ENCODE peak calls at places on chromosome 21, in eight cellular contexts. J, Z, G, P, Y, A, I and W are unnamed samples. For H3K27me3, H3K4me1 and H3K9me3, the result is how much of the 10 kb centered on the place peaks cover.

GRCh38 chr21:25396135-25396711 is 211.1 kb downstream of the MRPL39 start:
- DNase-seq in Y (no peak), P (no peak), G (no peak), J (no peak), A (no peak), I (no peak), Z (no peak), W (no peak)

GRCh38 chr21:30831194-30831765 is 1.7 kb upstream of the KRTAP7-1 start:
- DNase-seq in Z (peak), J (no peak), P (no peak), Y (no peak), A (no peak), I (no peak), G (peak), W (peak)

GRCh38 chr21:16117851-16118592 is 388.2 kb downstream of the USP25 start:
- DNase-seq in I (no peak), A (no peak), Y (no peak), G (no peak), J (no peak), Z (no peak), P (no peak), W (no peak)

GRCh38 chr21:34821717-34822116 is 152.9 kb downstream of the CLIC6 start:
- DNase-seq in G (no peak), P (no peak), Z (no peak), I (no peak), A (no peak), J (no peak), Y (no peak), W (no peak)

GRCh38 chr21:42417533-42417932 is 13.8 kb downstream of the UBASH3A start:
- DNase-seq in P (no peak), I (no peak), Z (no peak), J (no peak), G (no peak), Y (no peak), A (no peak), W (no peak)

GRCh38 chr21:44024895-44025353 is 12.8 kb downstream of the TRAPPC10 start:
- DNase-seq in P (peak), Z (no peak), Y (no peak), I (peak), G (no peak), J (no peak), A (peak), W (no peak)

GRCh38 chr21:20789696-20790095 is 208.5 kb upstream of the NCAM2 start:
- DNase-seq in Z (no peak), J (no peak), P (no peak), I (no peak), Y (no peak), G (no peak), A (no peak), W (no peak)

GRCh38 chr21:43865471-43866181 is 603 bp downstream of the AGPAT3 start:
- DNase-seq in J (peak), I (peak), A (peak), G (peak), P (peak), Y (peak), Z (peak), W (peak)

GRCh38 chr21:31161157-31161556 is 122.9 kb upstream of the KRTAP19-8 start:
- DNase-seq in Z (peak), A (no peak), Y (peak), G (no peak), J (no peak), P (no peak), I (no peak), W (no peak)

GRCh38 chr21:36699026-36699545 is at the start of gene SIM2:
- DNase-seq in P (no peak), J (peak), A (no peak), I (no peak), G (no peak), Y (peak), Z (peak), W (no peak)

GRCh38 chr21:21029159-21029558 is 30.9 kb downstream of the NCAM2 start:
- DNase-seq in A (no peak), G (no peak), J (no peak), P (no peak), Y (no peak), I (no peak), Z (no peak), W (no peak)

GRCh38 chr21:25912402-25912746 is 177.6 kb downstream of the GABPA start:
- DNase-seq in G (no peak), Y (no peak), I (no peak), Z (no peak), J (no peak), P (no peak), A (no peak), W (no peak)

GRCh38 chr21:36980280-36981048 is 14.0 kb upstream of the HLCS start:
- DNase-seq in I (peak), A (peak), J (peak), Z (peak), P (peak), G (no peak), Y (peak), W (no peak)

GRCh38 chr21:34519013-34519412 is 7.0 kb upstream of the KCNE1 start:
- DNase-seq in J (no peak), A (no peak), G (no peak), Z (no peak), Y (no peak), P (no peak), I (no peak), W (no peak)

GRCh38 chr21:44724926-44725325 is 13.6 kb upstream of the TSPEAR start:
- DNase-seq in Y (no peak), G (no peak), Z (no peak), I (no peak), A (no peak), J (no peak), P (no peak), W (no peak)

GRCh38 chr21:15415541-15416261 is 314.1 kb upstream of the USP25 start:
- DNase-seq in Z (no peak), A (no peak), Y (no peak), I (no peak), G (no peak), J (no peak), P (peak), W (no peak)

GRCh38 chr21:42030311-42030710 is 20.2 kb upstream of the ZBTB21 start:
- DNase-seq in Z (no peak), G (no peak), I (no peak), Y (no peak), P (no peak), J (no peak), A (no peak), W (no peak)

GRCh38 chr21:26124421-26124833 is 46.1 kb downstream of the APP start:
- DNase-seq in G (no peak), A (no peak), Y (peak), P (no peak), I (no peak), Z (peak), J (no peak), W (no peak)

GRCh38 chr21:27454234-27454633 is 487.3 kb upstream of the ADAMTS5 start:
- DNase-seq in J (no peak), Z (no peak), Y (no peak), A (no peak), P (no peak), I (no peak), G (no peak), W (no peak)

DNA sequence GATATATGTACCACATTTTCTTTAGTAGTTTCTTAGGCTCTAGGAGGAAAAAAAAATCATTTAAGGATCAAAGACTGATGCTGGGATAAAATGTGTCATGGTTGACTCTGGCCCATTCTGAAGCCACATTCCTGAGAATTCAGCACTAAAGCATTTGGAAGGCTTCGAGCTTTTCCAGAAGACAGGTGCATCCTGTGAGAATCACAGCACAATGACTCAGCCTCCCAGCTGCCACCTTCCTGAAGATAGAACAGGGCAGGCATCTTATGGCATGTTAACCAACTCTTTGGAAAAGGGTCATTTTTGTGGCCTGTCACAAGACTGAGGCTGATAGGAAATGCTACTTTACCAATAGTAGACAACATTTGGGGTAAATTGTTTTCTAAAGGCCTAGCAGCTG is 359.9 kb downstream of the PCP4 start:
- DNase-seq in G (no peak), A (no peak), I (no peak), Y (no peak), P (no peak), J (no peak), Z (no peak), W (no peak)
- H3K27me3 ChIP-seq in G (under half), A (under half), I (under half), Y (under half), P (under half), J (under half), Z (under half), W (under half)

GRCh38 chr21:32351428-32351827 is 41.4 kb downstream of the URB1 start:
- DNase-seq in Y (no peak), Z (no peak), J (no peak), P (no peak), A (no peak), I (no peak), G (no peak), W (no peak)
- H3K4me1 ChIP-seq in Y (under half), Z (under half), J (under half), P (under half), A (under half), I (under half), G (under half), W (under half)

GRCh38 chr21:24093032-24093431 is 1514.2 kb downstream of the MRPL39 start:
- DNase-seq in G (no peak), Y (no peak), A (no peak), P (no peak), J (no peak), Z (no peak), I (no peak), W (no peak)
- H3K9me3 ChIP-seq in G (under half), Y (under half), A (under half), P (under half), J (under half), Z (under half), I (under half), W (under half)

GRCh38 chr21:45951676-45952075 is 29.9 kb upstream of the COL6A1 start:
- DNase-seq in A (no peak), J (no peak), I (no peak), Y (no peak), P (no peak), Z (no peak), G (no peak), W (no peak)

GRCh38 chr21:45954921-45955320 is 26.6 kb upstream of the COL6A1 start:
- DNase-seq in A (no peak), Y (no peak), P (no peak), I (no peak), G (no peak), Z (no peak), J (no peak), W (no peak)

GRCh38 chr21:45954271-45954670 is 27.3 kb upstream of the COL6A1 start:
- DNase-seq in J (no peak), P (no peak), Y (no peak), Z (peak), I (peak), G (no peak), A (no peak), W (no peak)

GRCh38 chr21:45950740-45951515 is 30.6 kb upstream of the COL6A1 start:
- DNase-seq in J (no peak), Y (peak), Z (no peak), G (no peak), A (peak), P (peak), I (peak), W (no peak)

DNA sequence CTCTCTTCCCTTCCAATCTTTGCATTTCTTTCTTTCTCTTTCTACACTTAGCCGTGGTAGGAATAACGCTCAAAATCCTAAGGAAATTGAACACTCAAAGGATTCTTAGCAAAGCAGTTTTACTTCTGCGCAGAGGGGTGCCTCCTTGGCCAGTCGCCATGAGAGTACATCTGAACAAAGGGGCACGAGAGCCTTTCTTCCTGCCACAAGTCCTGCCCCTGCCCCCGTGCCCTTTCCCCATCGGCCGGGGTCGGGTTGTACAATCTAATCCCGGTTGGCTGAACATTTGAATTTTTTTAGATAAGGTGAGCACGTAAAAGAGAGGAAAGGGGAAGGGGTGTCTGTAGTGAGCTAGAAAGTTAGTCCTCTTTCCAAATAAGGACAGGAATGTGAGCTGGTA is 28.6 kb upstream of the COL6A1 start:
- DNase-seq in P (no peak), Y (no peak), Z (peak), G (no peak), J (no peak), A (no peak), I (peak), W (no peak)
- H3K27me3 ChIP-seq in P (under half), Y (under half), Z (under half), G (under half), J (under half), A (under half), I (under half), W (under half)

GRCh38 chr21:38820471-38821239 is 14.9 kb downstream of the ETS2 start:
- DNase-seq in J (peak), I (no peak), A (no peak), Y (no peak), P (no peak), G (no peak), Z (no peak), W (no peak)

GRCh38 chr21:38822754-38823374 is 17.1 kb downstream of the ETS2 start:
- DNase-seq in P (peak), A (no peak), J (no peak), G (no peak), Z (no peak), Y (no peak), I (no peak), W (no peak)

GRCh38 chr21:38819719-38820147 is 14.0 kb downstream of the ETS2 start:
- DNase-seq in Y (peak), Z (no peak), G (no peak), I (no peak), J (no peak), A (no peak), P (no peak), W (no peak)

GRCh38 chr21:38821959-38822682 is 16.4 kb downstream of the ETS2 start:
- DNase-seq in J (peak), I (no peak), G (no peak), Y (no peak), Z (no peak), A (no peak), P (no peak), W (no peak)

GRCh38 chr21:38821248-38821647 is 15.5 kb downstream of the ETS2 start:
- DNase-seq in A (no peak), I (no peak), Z (no peak), G (no peak), J (no peak), Y (no peak), P (no peak), W (no peak)
- H3K4me1 ChIP-seq in A (half or more), I (under half), Z (under half), G (under half), J (half or more), Y (under half), P (under half), W (under half)